ENCODE peak calls at places on chromosome 1, in four cellular contexts. One of them, this sample, is unnamed.

GRCh38 chr1:205183676-205184335 is 27.7 kb downstream of the DSTYK start:
- DNase-seq in GM12892: no peak
- DNase-seq in transverse colon: no peak
- DNase-seq in prostate gland: no peak
- DNase-seq in this sample: no peak

GRCh38 chr1:67429011-67429527 is 1.1 kb downstream of the SERBP1 start:
- DNase-seq in GM12892: peak; percentile 8
- DNase-seq in transverse colon: no peak
- DNase-seq in prostate gland: peak; percentile 6
- DNase-seq in this sample: no peak

GRCh38 chr1:64469121-64469520 is 808 bp upstream of the CACHD1 start:
- DNase-seq in GM12892: no peak
- DNase-seq in transverse colon: no peak
- DNase-seq in prostate gland: no peak
- DNase-seq in this sample: no peak

GRCh38 chr1:172089768-172090510 is 248.6 kb downstream of the DNM3 start:
- DNase-seq in GM12892: no peak
- DNase-seq in transverse colon: peak; percentile 80
- DNase-seq in prostate gland: peak; percentile 25
- DNase-seq in this sample: no peak

GRCh38 chr1:7298749-7299151 is 472.3 kb upstream of the VAMP3 start:
- DNase-seq in GM12892: no peak
- DNase-seq in transverse colon: no peak
- DNase-seq in prostate gland: no peak
- DNase-seq in this sample: no peak

GRCh38 chr1:11105586-11105985 is 5.9 kb upstream of the EXOSC10 start:
- DNase-seq in GM12892: no peak
- DNase-seq in transverse colon: no peak
- DNase-seq in prostate gland: no peak
- DNase-seq in this sample: no peak

GRCh38 chr1:30407862-30408580 is 315.4 kb downstream of the MATN1 start:
- DNase-seq in GM12892: no peak
- DNase-seq in transverse colon: no peak
- DNase-seq in prostate gland: no peak
- DNase-seq in this sample: no peak

GRCh38 chr1:162056043-162056442 is 13.4 kb upstream of the NOS1AP start:
- DNase-seq in GM12892: peak; percentile 19
- DNase-seq in transverse colon: peak; percentile 72
- DNase-seq in prostate gland: peak; percentile 66
- DNase-seq in this sample: peak; percentile 44

GRCh38 chr1:234658143-234658542 is 48.2 kb upstream of the IRF2BP2 start:
- DNase-seq in GM12892: no peak
- DNase-seq in transverse colon: peak; percentile 18
- DNase-seq in prostate gland: peak; percentile 54
- DNase-seq in this sample: peak; percentile 31

GRCh38 chr1:220884109-220884980 is 5.1 kb downstream of the HLX start:
- DNase-seq in GM12892: no peak
- DNase-seq in transverse colon: no peak
- DNase-seq in prostate gland: no peak
- DNase-seq in this sample: no peak

GRCh38 chr1:221708076-221708571 is 33.8 kb downstream of the DUSP10 start:
- DNase-seq in GM12892: peak; percentile 20
- DNase-seq in transverse colon: no peak
- DNase-seq in prostate gland: no peak
- DNase-seq in this sample: no peak

GRCh38 chr1:192382758-192383157 is 66.0 kb downstream of the RGS21 start:
- DNase-seq in GM12892: no peak
- DNase-seq in transverse colon: no peak
- DNase-seq in prostate gland: no peak
- DNase-seq in this sample: no peak

GRCh38 chr1:192386051-192386650 is 69.4 kb downstream of the RGS21 start:
- DNase-seq in GM12892: no peak
- DNase-seq in transverse colon: no peak
- DNase-seq in prostate gland: no peak
- DNase-seq in this sample: no peak
- TF ChIP-seq POLR2A in GM12892: no peak
- TF ChIP-seq POLR2A in transverse colon: no peak
- TF ChIP-seq POLR2A in prostate gland: no peak
- TF ChIP-seq POLR2A in this sample: no peak

DNA sequence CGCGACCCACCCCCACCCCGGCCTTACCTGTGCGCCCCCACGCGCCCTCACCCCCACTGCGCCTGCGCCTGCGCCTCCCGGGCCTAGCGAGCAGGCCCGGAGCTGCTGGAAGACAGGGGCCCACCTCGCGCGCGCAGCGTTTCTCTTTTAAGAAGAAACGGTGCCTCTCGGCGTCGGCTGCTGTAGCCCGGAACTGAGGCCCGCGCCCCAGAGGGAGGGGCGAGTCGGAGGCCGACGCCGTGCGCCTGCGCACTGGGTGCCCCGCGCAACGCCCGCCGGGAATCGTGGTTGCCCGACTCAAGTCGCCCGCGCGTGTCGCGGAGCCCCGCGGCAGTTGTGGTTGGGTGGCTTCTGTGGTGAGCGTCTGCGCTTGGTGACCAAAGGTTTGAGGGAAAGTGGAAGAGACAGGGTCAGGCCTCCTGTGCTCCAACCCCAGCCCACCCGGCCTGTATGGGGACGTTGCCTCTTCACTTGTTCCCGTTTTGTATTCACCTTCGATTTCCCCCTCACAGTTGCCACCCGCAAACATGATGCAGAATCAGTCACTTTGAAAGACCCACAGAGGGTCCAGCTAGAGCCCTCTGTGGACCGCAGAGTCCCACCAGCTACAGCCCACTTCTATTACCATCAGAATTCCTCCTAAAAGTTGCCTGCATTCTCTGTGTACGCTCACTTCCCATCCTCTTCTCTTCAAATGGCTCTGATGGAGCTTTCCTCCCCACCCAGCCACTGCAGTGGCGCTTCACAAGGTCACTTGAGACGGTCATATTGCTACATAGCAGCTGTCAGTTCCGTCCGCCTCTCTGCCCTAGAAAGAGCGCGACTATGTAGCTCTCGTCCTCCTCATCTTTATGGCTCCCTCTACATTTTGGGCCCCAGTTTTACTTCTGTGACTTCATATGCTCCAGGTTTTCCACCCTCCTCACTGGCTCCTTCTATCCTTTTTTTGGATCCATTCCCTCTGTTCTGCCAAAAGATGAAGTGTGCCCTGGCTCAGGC is at the start of gene ZNF692:
- DNase-seq in GM12892: peak; percentile 97
- DNase-seq in transverse colon: peak; percentile 98
- DNase-seq in prostate gland: peak; percentile 97
- DNase-seq in this sample: peak; percentile 88
- TF ChIP-seq POLR2A in GM12892: peak; percentile 73
- TF ChIP-seq POLR2A in transverse colon: peak; percentile 85
- TF ChIP-seq POLR2A in prostate gland: peak; percentile 88
- TF ChIP-seq POLR2A in this sample: peak; percentile 93

DNA sequence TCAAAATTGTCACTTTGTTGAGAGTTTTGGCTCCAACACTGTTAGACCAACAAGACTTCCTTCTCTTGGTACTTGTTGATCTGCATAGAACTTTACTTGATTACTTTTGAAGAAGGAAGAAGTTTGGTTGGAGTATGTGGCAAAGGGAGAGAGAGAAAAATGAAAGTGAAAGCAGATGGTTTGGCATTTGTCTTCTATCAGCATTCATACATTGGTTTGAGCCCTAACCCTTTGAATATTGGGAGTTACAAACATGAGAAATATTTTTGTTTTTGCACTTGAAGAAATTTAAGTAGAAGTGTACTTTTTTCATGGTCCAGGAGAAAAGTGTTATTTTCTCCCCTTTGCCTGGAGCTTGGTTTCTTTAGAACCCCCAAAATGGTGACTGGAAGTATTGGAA is 169.8 kb downstream of the ADGRL4 start:
- DNase-seq in GM12892: no peak
- DNase-seq in transverse colon: no peak
- DNase-seq in prostate gland: no peak
- DNase-seq in this sample: no peak
- TF ChIP-seq POLR2A in GM12892: no peak
- TF ChIP-seq POLR2A in transverse colon: no peak
- TF ChIP-seq POLR2A in prostate gland: no peak
- TF ChIP-seq POLR2A in this sample: no peak

GRCh38 chr1:22026924-22027289 is 25.4 kb downstream of the CELA3A start:
- DNase-seq in GM12892: no peak
- DNase-seq in transverse colon: no peak
- DNase-seq in prostate gland: no peak
- DNase-seq in this sample: no peak

GRCh38 chr1:22030057-22030456 is 22.5 kb upstream of the CDC42 start:
- DNase-seq in GM12892: no peak
- DNase-seq in transverse colon: no peak
- DNase-seq in prostate gland: no peak
- DNase-seq in this sample: no peak

GRCh38 chr1:22024485-22025367 is 23.3 kb downstream of the CELA3A start:
- DNase-seq in GM12892: peak; percentile 51
- DNase-seq in transverse colon: peak; percentile 70
- DNase-seq in prostate gland: peak; percentile 27
- DNase-seq in this sample: peak; percentile 41

GRCh38 chr1:22021061-22021460 is 19.6 kb downstream of the CELA3A start:
- DNase-seq in GM12892: no peak
- DNase-seq in transverse colon: no peak
- DNase-seq in prostate gland: no peak
- DNase-seq in this sample: no peak

DNA sequence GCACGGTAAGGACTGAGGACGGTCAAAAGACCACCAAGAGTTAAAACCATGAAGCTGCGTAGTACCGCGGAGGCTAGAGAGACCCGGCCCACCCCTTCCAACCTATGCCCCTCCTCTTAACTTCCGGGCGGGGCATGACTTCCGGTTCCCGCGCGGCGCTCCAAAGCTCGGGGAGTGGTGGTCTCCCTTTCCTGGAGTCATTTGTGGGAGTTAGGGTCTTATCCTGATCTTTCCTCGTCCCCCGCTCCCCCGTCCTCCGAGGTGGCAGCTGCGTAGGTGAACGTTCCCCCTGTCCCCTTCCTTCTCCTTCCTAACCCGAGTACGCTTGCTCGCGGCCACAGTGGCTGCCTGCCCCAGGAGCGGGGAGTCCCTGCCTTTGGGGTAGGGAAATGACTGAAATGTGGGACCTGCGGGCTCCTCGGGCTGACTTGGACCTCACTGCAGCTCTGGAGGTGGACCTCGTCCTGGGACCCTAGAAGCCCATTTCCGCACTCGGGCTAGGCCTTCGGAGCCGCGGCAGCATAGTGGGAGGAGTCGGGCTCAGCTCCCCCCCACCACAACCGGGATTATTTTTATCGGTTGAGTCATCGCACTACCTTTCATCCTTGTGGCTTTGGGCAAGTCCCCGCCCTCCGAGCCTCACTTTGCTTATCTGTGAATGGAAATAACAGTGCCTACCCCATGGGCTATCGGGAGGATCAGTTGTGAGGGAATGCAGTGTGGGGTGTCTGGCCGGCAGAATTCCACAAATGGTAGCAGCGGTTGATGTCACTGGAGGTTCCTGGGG is 24.1 kb downstream of the CELA3A start:
- DNase-seq in GM12892: peak; percentile 68
- DNase-seq in transverse colon: peak; percentile 88
- DNase-seq in prostate gland: peak; percentile 87
- DNase-seq in this sample: peak; percentile 57
- TF ChIP-seq POLR2A in GM12892: peak; percentile 94
- TF ChIP-seq POLR2A in transverse colon: peak; percentile 91
- TF ChIP-seq POLR2A in prostate gland: peak; percentile 66
- TF ChIP-seq POLR2A in this sample: no peak

GRCh38 chr1:15616704-15617172 is 520 bp upstream of the DDI2 start:
- DNase-seq in GM12892: no peak
- DNase-seq in transverse colon: no peak
- DNase-seq in prostate gland: no peak
- DNase-seq in this sample: no peak
- TF ChIP-seq POLR2A in GM12892: no peak
- TF ChIP-seq POLR2A in transverse colon: no peak
- TF ChIP-seq POLR2A in prostate gland: no peak
- TF ChIP-seq POLR2A in this sample: no peak

GRCh38 chr1:37802439-37802838 is 5.2 kb upstream of the C1orf122 start:
- DNase-seq in GM12892: no peak
- DNase-seq in transverse colon: no peak
- DNase-seq in prostate gland: no peak
- DNase-seq in this sample: no peak
- TF ChIP-seq POLR2A in GM12892: no peak
- TF ChIP-seq POLR2A in transverse colon: no peak
- TF ChIP-seq POLR2A in prostate gland: no peak
- TF ChIP-seq POLR2A in this sample: no peak

DNA sequence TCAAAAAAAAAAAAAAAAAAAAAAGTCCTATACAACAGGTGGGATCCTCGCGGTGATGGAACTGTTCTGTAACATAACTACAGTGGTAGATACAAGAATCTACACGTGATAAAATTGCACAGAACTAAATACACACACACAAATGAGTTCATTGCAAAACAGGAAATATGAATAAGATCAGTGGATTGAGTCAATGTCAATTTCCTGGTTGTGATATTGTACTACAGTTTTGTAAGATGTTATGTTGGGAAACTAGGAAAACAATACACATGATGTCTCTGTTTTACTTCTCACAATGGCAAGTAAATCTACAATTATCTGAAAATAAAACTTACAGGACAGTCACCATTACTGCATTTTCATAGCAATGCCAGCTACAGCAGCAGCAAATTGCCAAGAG is 59.8 kb downstream of the ITGB3BP start:
- DNase-seq in GM12892: no peak
- DNase-seq in transverse colon: no peak
- DNase-seq in prostate gland: no peak
- DNase-seq in this sample: no peak
- TF ChIP-seq POLR2A in GM12892: no peak
- TF ChIP-seq POLR2A in transverse colon: no peak
- TF ChIP-seq POLR2A in prostate gland: no peak
- TF ChIP-seq POLR2A in this sample: no peak

DNA sequence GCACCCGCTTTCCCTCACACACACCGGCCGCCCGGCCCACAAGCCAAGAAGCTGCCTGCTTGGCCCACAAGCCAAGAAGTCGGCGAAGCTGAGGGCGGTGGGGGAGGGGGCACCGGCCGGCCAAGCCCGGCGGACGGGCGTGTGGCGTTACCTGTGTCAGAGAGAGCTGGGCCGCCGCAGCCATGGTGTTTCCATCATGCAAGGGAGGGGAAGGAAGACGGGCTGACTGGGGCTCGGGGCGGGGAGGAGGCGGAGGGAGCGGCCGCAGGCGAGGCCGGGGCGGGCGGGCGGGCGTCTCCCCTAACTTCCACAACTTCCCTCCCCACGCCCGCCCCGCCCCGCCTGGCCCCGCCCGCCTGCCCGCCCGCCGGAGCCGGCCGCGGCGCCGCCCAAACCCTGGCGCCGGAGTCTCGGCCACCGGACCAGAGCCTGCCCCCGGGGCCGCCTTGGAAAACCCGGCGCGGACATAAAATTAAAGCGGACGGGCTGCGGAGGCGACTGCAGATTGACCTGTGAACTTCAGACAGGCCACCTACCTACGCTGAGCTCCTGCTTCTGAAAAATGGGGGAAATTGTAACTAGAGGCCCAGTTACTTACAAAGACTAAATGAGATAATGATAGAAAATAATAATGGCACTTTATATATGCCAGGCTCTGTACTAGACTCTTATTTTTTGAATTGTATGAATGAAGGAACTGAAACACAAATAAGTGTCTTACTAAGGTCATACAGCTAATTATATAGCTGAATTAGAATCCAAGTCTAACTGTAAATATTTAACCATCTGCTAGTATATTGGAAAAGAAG is at the start of gene EPS15:
- DNase-seq in GM12892: peak; percentile 81
- DNase-seq in transverse colon: peak; percentile 92
- DNase-seq in prostate gland: peak; percentile 90
- DNase-seq in this sample: peak; percentile 82
- TF ChIP-seq POLR2A in GM12892: peak; percentile 64
- TF ChIP-seq POLR2A in transverse colon: peak; percentile 83
- TF ChIP-seq POLR2A in prostate gland: peak; percentile 85
- TF ChIP-seq POLR2A in this sample: peak; percentile 54

GRCh38 chr1:9234223-9235122 is at the start of gene H6PD:
- DNase-seq in GM12892: peak; percentile 96
- DNase-seq in transverse colon: peak; percentile 90
- DNase-seq in prostate gland: peak; percentile 73
- DNase-seq in this sample: peak; percentile 87
- TF ChIP-seq POLR2A in GM12892: peak; percentile 87
- TF ChIP-seq POLR2A in transverse colon: peak; percentile 50
- TF ChIP-seq POLR2A in prostate gland: peak; percentile 77
- TF ChIP-seq POLR2A in this sample: peak; percentile 77